ENCODE peak calls at places on chromosomes 4 and X, in ten cellular contexts. H is posterior cingulate gyrus; U is pancreas; X is activated CD4-positive, alpha-beta memory T cell treated with anti-CD3 and anti-CD28 coated beads, Interleukin-2, amount 10 ng/mL, durations not matched to agents 7 days and 5 days; J is NCI-H1417 treated with DMSO at 0.1 percent for 48 hours; P is H9; K is Caki2; R is stimulated activated CD4-positive, alpha-beta T cell treated with anti-CD3 and anti-CD28 coated beads, Interleukin-1b, Interleukin-23, amount 100 ng/mL, for 1 hour; Q is amniotic stem cell; I is tibial nerve. M is an unnamed sample.

GRCh38 chr4:25760048-25760447 is 102.7 kb downstream of the SEL1L3 start:
- DNase-seq in P (no peak), R (no peak), K (no peak), I (no peak), Q (no peak), X (no peak), H (no peak), J (no peak), U (no peak), M (no peak)

GRCh38 chr4:54585321-54586000 is 72.3 kb upstream of the KIT start:
- DNase-seq in I (no peak), J (no peak), X (no peak), Q (no peak), U (no peak), R (no peak), K (no peak), P (no peak), H (no peak), M (no peak)

GRCh38 chr4:138097912-138098600 is 144.1 kb downstream of the SLC7A11 start:
- DNase-seq in R (no peak), P (no peak), X (no peak), K (no peak), J (no peak), U (no peak), Q (no peak), I (no peak), H (peak), M (no peak)

GRCh38 chr4:21888195-21888976 is 60.2 kb downstream of the KCNIP4 start:
- DNase-seq in R (no peak), X (no peak), Q (peak), U (no peak), I (no peak), K (peak), P (no peak), H (no peak), J (no peak), M (no peak)

GRCh38 chrX:18890724-18891560 is 93.0 kb downstream of the PHKA2 start:
- DNase-seq in X (no peak), H (peak), J (no peak), P (no peak), I (no peak), U (no peak), K (no peak), R (no peak), Q (no peak), M (no peak)

GRCh38 chrX:16278927-16279326 is 111.6 kb downstream of the MAGEB17 start:
- DNase-seq in X (peak), Q (no peak), R (no peak), P (peak), J (no peak), H (no peak), U (no peak), I (no peak), K (no peak), M (no peak)

GRCh38 chr4:188976644-188977115 is 837.4 kb downstream of the TRIML1 start:
- DNase-seq in H (no peak), J (peak), P (peak), R (no peak), I (no peak), K (peak), U (no peak), Q (peak), X (no peak), M (no peak)

GRCh38 chr4:99729186-99729585 is 71.6 kb upstream of the C4orf54 start:
- DNase-seq in P (no peak), J (no peak), U (no peak), R (no peak), H (no peak), X (no peak), K (no peak), Q (no peak), I (no peak), M (no peak)

GRCh38 chr4:73299548-73300280 is 41.1 kb upstream of the ANKRD17 start:
- DNase-seq in U (no peak), K (no peak), I (no peak), Q (no peak), X (no peak), P (no peak), H (peak), J (no peak), R (no peak), M (no peak)

GRCh38 chr4:53592686-53593641 is 1.7 kb upstream of the LNX1 start:
- DNase-seq in I (no peak), Q (no peak), H (no peak), R (no peak), U (peak), X (no peak), P (peak), J (peak), K (peak), M (no peak)